ENCODE peak calls at places on chromosomes 7 and 10, in ten cellular contexts. P is astrocyte of the spinal cord, C is brain microvascular endothelial cell, A is uterus, H is fibroblast of lung, W is tibial nerve, Y is left ventricle myocardium inferior, M is endothelial cell, E is fibroblast of pulmonary artery, I is AG10803. G is an unnamed sample.

GRCh38 chr10:131031346-131031745 is 280.2 kb downstream of the TCERG1L start:
- DNase-seq in P (no peak), C (no peak), A (no peak), H (no peak), W (no peak), Y (no peak), M (no peak), E (no peak), I (no peak), G (no peak)

GRCh38 chr10:119337796-119338432 is 130.5 kb downstream of the GRK5 start:
- DNase-seq in P (peak), C (peak), A (no peak), H (peak), W (no peak), Y (no peak), M (peak), E (peak), I (peak), G (no peak)

GRCh38 chr7:13024323-13024722 is 336.9 kb downstream of the ARL4A start:
- DNase-seq in P (no peak), C (no peak), A (no peak), H (no peak), W (no peak), Y (no peak), M (no peak), E (peak), I (peak), G (no peak)

GRCh38 chr10:61974611-61975010 is 73.1 kb downstream of the ARID5B start:
- DNase-seq in P (peak), C (peak), A (peak), H (peak), W (peak), Y (peak), M (no peak), E (peak), I (peak), G (no peak)

GRCh38 chr10:116687633-116688032 is 54.7 kb downstream of the HSPA12A start:
- DNase-seq in P (no peak), C (no peak), A (no peak), H (peak), W (no peak), Y (no peak), M (no peak), E (no peak), I (no peak), G (no peak)

GRCh38 chr7:128206747-128207500 is 34.2 kb upstream of the LEP start:
- DNase-seq in P (no peak), C (no peak), A (no peak), H (no peak), W (no peak), Y (no peak), M (no peak), E (no peak), I (no peak), G (no peak)

GRCh38 chr10:61108880-61109279 is 164.9 kb upstream of the RHOBTB1 start:
- DNase-seq in P (no peak), C (peak), A (no peak), H (peak), W (no peak), Y (no peak), M (no peak), E (no peak), I (no peak), G (no peak)

GRCh38 chr7:47366211-47366610 is 215.7 kb downstream of the TNS3 start:
- DNase-seq in P (no peak), C (no peak), A (no peak), H (no peak), W (no peak), Y (no peak), M (no peak), E (no peak), I (no peak), G (no peak)

GRCh38 chr7:35991511-35992232 is 161.4 kb upstream of the EEPD1 start:
- DNase-seq in P (no peak), C (peak), A (no peak), H (no peak), W (no peak), Y (no peak), M (no peak), E (no peak), I (no peak), G (no peak)

GRCh38 chr7:150368884-150369739 is 490 bp downstream of the REPIN1 start:
- DNase-seq in P (peak), C (peak), A (peak), H (peak), W (no peak), Y (peak), M (peak), E (peak), I (peak), G (peak)

GRCh38 chr7:43723002-43723331 is 6.4 kb downstream of the COA1 start:
- DNase-seq in P (no peak), C (no peak), A (no peak), H (no peak), W (no peak), Y (no peak), M (no peak), E (no peak), I (no peak), G (no peak)

GRCh38 chr7:106521115-106521514 is 139.8 kb downstream of the CCDC71L start:
- DNase-seq in P (no peak), C (no peak), A (no peak), H (no peak), W (no peak), Y (no peak), M (no peak), E (no peak), I (no peak), G (no peak)
- TF ChIP-seq CTCF in P (no peak), C (peak), A (no peak), H (no peak), W (no peak), Y (no peak), M (no peak), E (no peak), I (no peak), G (no peak)

DNA sequence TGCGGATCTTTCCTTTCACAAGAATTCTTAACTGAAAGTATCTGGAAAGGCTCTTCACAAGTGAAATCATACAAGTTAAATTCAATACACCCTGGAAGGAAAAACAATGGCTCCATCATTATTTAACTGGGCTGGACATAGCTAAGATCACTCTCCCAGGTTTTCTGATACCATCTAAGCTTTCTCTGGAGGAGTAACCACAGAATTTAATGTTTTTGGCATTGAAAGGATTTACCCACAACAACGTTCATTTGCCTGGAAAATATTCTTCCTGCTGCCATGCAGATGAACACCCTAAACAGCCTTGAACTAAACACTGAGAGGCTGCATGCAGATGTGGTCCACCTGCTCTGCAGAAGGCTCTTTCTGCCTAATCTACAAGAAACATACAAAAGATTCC is 4.3 kb downstream of the NEBL start:
- DNase-seq in P (no peak), C (no peak), A (no peak), H (peak), W (no peak), Y (no peak), M (no peak), E (peak), I (no peak), G (no peak)
- TF ChIP-seq CTCF in P (no peak), C (no peak), A (no peak), H (no peak), W (no peak), Y (no peak), M (no peak), E (no peak), I (no peak), G (no peak)

GRCh38 chr10:112952282-112952991 is 2.4 kb downstream of the TCF7L2 start:
- DNase-seq in P (peak), C (no peak), A (no peak), H (peak), W (no peak), Y (peak), M (peak), E (peak), I (no peak), G (peak)

GRCh38 chr10:112951349-112952281 is 1.6 kb downstream of the TCF7L2 start:
- DNase-seq in P (peak), C (peak), A (peak), H (peak), W (peak), Y (peak), M (peak), E (peak), I (peak), G (peak)

GRCh38 chr10:112954974-112955735 is 5.1 kb downstream of the TCF7L2 start:
- DNase-seq in P (peak), C (no peak), A (no peak), H (no peak), W (no peak), Y (no peak), M (no peak), E (no peak), I (no peak), G (no peak)

GRCh38 chr10:112953760-112954159 is 3.7 kb downstream of the TCF7L2 start:
- DNase-seq in P (peak), C (peak), A (no peak), H (peak), W (no peak), Y (no peak), M (no peak), E (peak), I (peak), G (no peak)

GRCh38 chr10:112953075-112953501 is 3.0 kb downstream of the TCF7L2 start:
- DNase-seq in P (peak), C (no peak), A (no peak), H (peak), W (no peak), Y (peak), M (peak), E (peak), I (no peak), G (no peak)
- TF ChIP-seq CTCF in P (no peak), C (peak), A (no peak), H (no peak), W (no peak), Y (no peak), M (no peak), E (no peak), I (no peak), G (no peak)

GRCh38 chr10:845526-845925 is 86.0 kb downstream of the LARP4B start:
- DNase-seq in P (no peak), C (no peak), A (no peak), H (no peak), W (no peak), Y (no peak), M (no peak), E (no peak), I (no peak), G (no peak)

GRCh38 chr10:850093-850492 is 81.4 kb downstream of the LARP4B start:
- DNase-seq in P (no peak), C (no peak), A (no peak), H (no peak), W (no peak), Y (no peak), M (no peak), E (no peak), I (no peak), G (no peak)

GRCh38 chr10:851891-852290 is 79.6 kb downstream of the LARP4B start:
- DNase-seq in P (no peak), C (no peak), A (no peak), H (no peak), W (no peak), Y (no peak), M (no peak), E (no peak), I (no peak), G (no peak)

GRCh38 chr10:844552-844951 is 87.0 kb downstream of the LARP4B start:
- DNase-seq in P (peak), C (peak), A (no peak), H (peak), W (no peak), Y (no peak), M (no peak), E (peak), I (peak), G (no peak)

DNA sequence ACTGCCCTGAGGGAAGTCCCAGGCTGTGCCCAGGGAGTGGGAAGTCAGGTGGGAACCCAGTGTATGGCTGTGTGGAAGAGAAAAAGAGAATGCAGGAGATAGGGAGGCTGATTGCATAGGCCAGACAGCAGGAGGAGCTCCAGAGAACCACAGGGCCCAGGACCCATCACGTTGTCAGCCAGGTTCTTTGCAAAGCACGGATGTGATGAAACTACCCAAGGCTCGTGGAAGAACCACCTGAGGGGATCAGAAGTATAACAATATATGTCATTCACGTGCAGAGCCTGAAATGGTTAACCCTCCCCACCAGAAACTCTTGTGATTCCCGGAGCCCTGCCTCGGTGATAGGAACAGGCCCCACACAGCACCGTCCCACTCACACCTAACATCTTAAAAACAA is 83.6 kb downstream of the LARP4B start:
- DNase-seq in P (no peak), C (no peak), A (no peak), H (no peak), W (no peak), Y (no peak), M (no peak), E (peak), I (no peak), G (no peak)
- TF ChIP-seq CTCF in P (peak), C (peak), A (no peak), H (no peak), W (no peak), Y (peak), M (no peak), E (peak), I (no peak), G (no peak)

G was measured in natural killer cell.